ENCODE peak calls at places on chromosomes 4 and X, in seven cellular contexts. Z is dorsolateral prefrontal cortex, U is BE2C, W is HCT116, B is fibroblast of mammary gland, D is BJ, G is cardiac fibroblast. P is an unnamed sample.

GRCh38 chr4:154506253-154506652 is 14.7 kb upstream of the DCHS2 start:
- DNase-seq in Z (no peak), B (peak; percentile 53), W (peak; percentile 13), G (peak; percentile 59), U (no peak), D (no peak), P (peak; percentile 52)

GRCh38 chr4:8188085-8188484 is 11.0 kb upstream of the SH3TC1 start:
- DNase-seq in G (peak; percentile 41), B (peak; percentile 34), W (no peak), U (no peak), D (no peak), Z (no peak), P (no peak)

GRCh38 chrX:9788908-9789307 is 2.7 kb downstream of the SHROOM2 start:
- DNase-seq in G (peak; percentile 25), D (no peak), B (no peak), W (no peak), Z (no peak), U (no peak), P (no peak)

GRCh38 chr4:176653406-176654220 is 139.1 kb downstream of the VEGFC start:
- DNase-seq in U (no peak), W (no peak), Z (no peak), B (peak; percentile 66), G (peak; percentile 25), D (no peak), P (peak; percentile 50)

GRCh38 chr4:169202143-169202699 is 68.5 kb downstream of the SH3RF1 start:
- DNase-seq in W (no peak), D (no peak), B (no peak), G (no peak), U (no peak), Z (no peak), P (peak; percentile 23)

GRCh38 chr4:184994623-184995010 is 23.7 kb upstream of the HELT start:
- DNase-seq in W (no peak), B (no peak), G (no peak), Z (no peak), U (no peak), D (no peak), P (no peak)

GRCh38 chrX:118257781-118258180 is 88.1 kb upstream of the WDR44 start:
- DNase-seq in W (no peak), G (no peak), Z (no peak), B (no peak), D (no peak), U (no peak), P (no peak)

GRCh38 chrX:19697416-19697815 is 182.1 kb upstream of the MAP3K15 start:
- DNase-seq in D (no peak), B (peak; percentile 59), Z (no peak), W (no peak), U (no peak), G (peak; percentile 63), P (no peak)

GRCh38 chr4:63275491-63275890 is 1133.8 kb downstream of the TECRL start:
- DNase-seq in B (no peak), G (no peak), W (no peak), U (no peak), Z (no peak), D (no peak), P (no peak)

GRCh38 chr4:46508216-46508615 is 118.3 kb upstream of the GABRA2 start:
- DNase-seq in Z (no peak), B (peak; percentile 21), D (no peak), U (no peak), W (no peak), G (no peak), P (no peak)

GRCh38 chrX:1246816-1247215 is 21.8 kb upstream of the CSF2RA start:
- DNase-seq in W (peak; percentile 74), B (peak; percentile 41), U (no peak), D (no peak), Z (peak; percentile 56), G (peak; percentile 73), P (peak; percentile 3)

GRCh38 chrX:108001218-108001814 is 19.1 kb upstream of the TEX13B start:
- DNase-seq in D (no peak), B (peak; percentile 63), G (peak; percentile 67), Z (no peak), W (peak; percentile 21), U (peak; percentile 35), P (peak; percentile 41)

GRCh38 chr4:1244081-1244977 is 4.6 kb downstream of the CTBP1 start:
- DNase-seq in W (no peak), G (no peak), D (no peak), U (peak; percentile 10), B (no peak), Z (peak; percentile 36), P (no peak)

GRCh38 chr4:56742080-56742871 is 61.2 kb upstream of the HOPX start:
- DNase-seq in B (peak; percentile 38), Z (no peak), G (peak; percentile 49), D (no peak), U (no peak), W (no peak), P (peak; percentile 14)

GRCh38 chr4:100042235-100042634 is 92.2 kb upstream of the H2AZ1 start:
- DNase-seq in Z (no peak), B (peak; percentile 17), G (peak; percentile 27), W (no peak), U (no peak), D (no peak), P (peak; percentile 20)

GRCh38 chr4:99518883-99519282 is 8.1 kb downstream of the C4orf17 start:
- DNase-seq in B (no peak), D (no peak), U (no peak), G (no peak), Z (no peak), W (no peak), P (no peak)

GRCh38 chrX:78540171-78540570 is 119.0 kb downstream of the RTL3 start:
- DNase-seq in U (no peak), Z (no peak), G (peak; percentile 59), B (peak; percentile 79), W (no peak), D (no peak), P (no peak)

GRCh38 chr4:98557497-98557896 is 100.9 kb downstream of the TSPAN5 start:
- DNase-seq in D (no peak), B (peak; percentile 82), U (no peak), W (peak; percentile 4), Z (no peak), G (peak; percentile 79), P (peak; percentile 39)

GRCh38 chrX:101411984-101412383 is 4.0 kb downstream of the HNRNPH2 start:
- DNase-seq in W (no peak), G (no peak), Z (no peak), D (no peak), U (no peak), B (no peak), P (no peak)

GRCh38 chr4:762211-763190 is 56.9 kb downstream of the PCGF3 start:
- DNase-seq in B (peak; percentile 27), G (peak; percentile 30), W (no peak), D (no peak), Z (no peak), U (no peak), P (peak; percentile 19)

GRCh38 chrX:809081-809480 is 178.5 kb downstream of the SHOX start:
- DNase-seq in B (no peak), Z (no peak), U (no peak), D (no peak), W (no peak), G (no peak), P (no peak)

GRCh38 chrX:134619838-134620237 is 38.4 kb downstream of the PLAC1 start:
- DNase-seq in D (no peak), B (no peak), G (no peak), W (no peak), Z (no peak), U (no peak), P (no peak)

GRCh38 chr4:126209117-126209516 is 894.4 kb downstream of the FAT4 start:
- DNase-seq in U (no peak), Z (no peak), D (no peak), W (no peak), G (no peak), B (peak; percentile 38), P (peak; percentile 45)

GRCh38 chrX:123906557-123907316 is 46.9 kb downstream of the XIAP start:
- DNase-seq in Z (no peak), B (no peak), U (no peak), G (no peak), W (no peak), D (no peak), P (no peak)

GRCh38 chrX:96563663-96564062 is 121.0 kb upstream of the DIAPH2 start:
- DNase-seq in G (peak; percentile 76), D (peak; percentile 3), Z (no peak), B (peak; percentile 75), U (no peak), W (no peak), P (peak; percentile 78)

GRCh38 chrX:40172169-40172979 is 74.6 kb upstream of the BCOR start:
- DNase-seq in U (no peak), G (peak; percentile 64), B (peak; percentile 51), Z (peak; percentile 58), W (no peak), D (no peak), P (peak; percentile 57)

GRCh38 chr4:159105063-159105414 is 2.2 kb downstream of the RAPGEF2 start:
- DNase-seq in G (peak; percentile 70), Z (no peak), W (no peak), B (peak; percentile 72), U (no peak), D (no peak), P (peak; percentile 54)

GRCh38 chr4:182192511-182193181 is 50.6 kb upstream of the TENM3 start:
- DNase-seq in B (peak; percentile 75), U (no peak), W (no peak), G (no peak), D (no peak), Z (no peak), P (peak; percentile 58)

GRCh38 chr4:127783971-127784519 is 1.9 kb downstream of the HSPA4L start:
- DNase-seq in B (no peak), W (no peak), D (no peak), Z (no peak), G (no peak), U (no peak), P (peak; percentile 6)
- H3K4me3 ChIP-seq in B (no peak overlapping the region), W (no peak overlapping the region), D (no peak overlapping the region), Z (peak overlapping the region; percentile 89), G (no peak overlapping the region), U (peak overlapping the region; percentile 81), P (peak overlapping the region; percentile 31)

GRCh38 chr4:19971829-19972228 is 279.9 kb upstream of the SLIT2 start:
- DNase-seq in B (no peak), D (no peak), W (no peak), G (peak; percentile 60), U (no peak), Z (no peak), P (peak; percentile 25)

DNA sequence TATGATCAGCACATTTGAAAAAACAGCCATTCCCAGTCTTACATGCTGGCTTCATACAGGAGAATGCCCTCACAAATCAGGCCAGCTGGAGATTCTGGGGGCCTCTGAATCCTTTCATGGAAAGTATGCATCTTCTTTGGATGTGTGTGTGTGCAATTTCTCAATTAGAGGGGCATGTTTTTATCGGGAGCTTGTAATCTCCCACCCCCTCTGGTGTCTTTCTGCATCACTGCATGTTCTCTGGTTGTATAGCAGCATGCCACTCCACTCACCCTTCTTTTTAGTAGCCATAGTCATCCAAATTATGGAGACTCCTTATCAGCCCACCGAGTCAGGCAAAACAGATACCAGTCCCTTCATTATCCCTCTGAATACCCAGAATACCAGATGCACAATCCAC is 282.2 kb upstream of the SLIT2 start:
- DNase-seq in W (no peak), B (no peak), D (no peak), G (no peak), Z (no peak), U (no peak), P (no peak)
- TF ChIP-seq CTCF in W (no peak), B (peak; percentile 26), D (no peak), G (no peak), Z (no peak), U (no peak), P (no peak)

GRCh38 chr4:138374947-138375346 is 132.8 kb upstream of the SLC7A11 start:
- DNase-seq in D (no peak), B (no peak), G (no peak), U (no peak), W (no peak), Z (no peak), P (no peak)
- H3K4me3 ChIP-seq in D (no peak overlapping the region), B (no peak overlapping the region), G (no peak overlapping the region), U (no peak overlapping the region), W (no peak overlapping the region), Z (no peak overlapping the region), P (no peak overlapping the region)

GRCh38 chr4:122679317-122679716 is 53.2 kb upstream of the BBS12 start:
- DNase-seq in W (no peak), G (no peak), D (no peak), U (no peak), Z (no peak), B (no peak), P (no peak)
- TF ChIP-seq CTCF in W (no peak), G (no peak), D (no peak), U (no peak), Z (no peak), B (no peak), P (no peak)

P was measured in fibroblast of the aortic adventitia.